ENCODE peak calls at places on chromosomes 13 and 19, in ten cellular contexts. V is iPS DF 6.9; B is colonic mucosa; H is cardiac muscle cell; Y is pancreas; L is H9; J is SJCRH30; G is heart right ventricle; A is stomach; F is naive thymus-derived CD4-positive, alpha-beta T cell. O is an unnamed sample. For H3K9me3, the result is how much of the 10 kb centered on the place peaks cover.

GRCh38 chr13:40352385-40352778 is 314.1 kb downstream of the FOXO1 start:
- DNase-seq in G (no peak), Y (peak), B (no peak), H (no peak), L (no peak), A (no peak), J (no peak), V (no peak), F (no peak), O (no peak)

GRCh38 chr13:30148171-30148754 is 159.1 kb downstream of the KATNAL1 start:
- DNase-seq in Y (no peak), L (no peak), V (no peak), H (no peak), B (no peak), G (no peak), F (peak), J (no peak), A (no peak), O (no peak)

GRCh38 chr19:33375760-33376159 is 2.3 kb downstream of the CEBPG start:
- DNase-seq in Y (no peak), A (no peak), F (no peak), B (no peak), H (no peak), J (no peak), L (no peak), V (no peak), G (no peak), O (no peak)

GRCh38 chr19:405138-405965 is 3.6 kb downstream of the C2CD4C start:
- DNase-seq in B (peak), F (no peak), G (no peak), J (no peak), Y (no peak), V (no peak), A (no peak), L (peak), H (no peak), O (no peak)

GRCh38 chr13:106533940-106534843 is 1.3 kb downstream of the EFNB2 start:
- DNase-seq in L (no peak), B (peak), J (peak), V (no peak), F (peak), G (peak), H (peak), A (peak), Y (peak), O (peak)

GRCh38 chr13:88456155-88456554 is 785.0 kb downstream of the SLITRK5 start:
- DNase-seq in B (no peak), G (no peak), H (no peak), V (no peak), A (no peak), Y (no peak), F (no peak), J (no peak), L (no peak), O (no peak)

GRCh38 chr19:1400281-1401137 is 833 bp downstream of the GAMT start:
- DNase-seq in V (no peak), B (no peak), F (no peak), L (no peak), A (peak), Y (peak), H (peak), G (peak), J (peak), O (no peak)

GRCh38 chr13:74290324-74290773 is 156.1 kb upstream of the KLF12 start:
- DNase-seq in H (peak), F (peak), G (peak), V (no peak), L (peak), B (no peak), A (no peak), Y (no peak), J (peak), O (no peak)

GRCh38 chr19:50759886-50760285 is 10.4 kb upstream of the GPR32 start:
- DNase-seq in G (no peak), J (peak), A (no peak), H (no peak), F (no peak), V (no peak), B (no peak), Y (no peak), L (no peak), O (no peak)

GRCh38 chr19:17246681-17247425 is 1.1 kb upstream of the NR2F6 start:
- DNase-seq in A (peak), B (peak), Y (peak), V (no peak), F (no peak), J (peak), H (no peak), L (no peak), G (peak), O (no peak)

GRCh38 chr19:11421607-11422098 is 2.5 kb upstream of the RGL3 start:
- DNase-seq in G (peak), V (no peak), J (no peak), F (no peak), A (peak), B (peak), H (peak), Y (peak), L (peak), O (no peak)

DNA sequence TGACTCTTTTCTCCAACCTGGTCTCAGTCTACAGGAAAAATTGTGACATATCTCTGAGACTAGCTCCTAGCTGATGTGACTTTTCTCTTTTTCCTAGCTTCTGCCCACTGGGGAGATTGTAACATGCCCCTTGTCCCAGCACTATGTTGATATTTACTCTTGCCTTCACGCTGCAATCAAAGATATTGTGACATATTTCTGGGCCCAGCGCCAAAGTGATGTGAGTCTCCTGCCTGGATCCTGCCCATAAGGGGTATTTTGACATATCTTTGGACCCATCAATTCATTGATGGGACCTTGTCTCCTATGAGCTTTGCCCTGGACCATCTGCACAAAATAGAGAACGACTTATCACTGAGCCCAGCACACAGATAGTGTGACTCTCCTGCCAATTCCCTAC is 41.1 kb downstream of the ZNF729 start:
- DNase-seq in L (no peak), A (no peak), Y (no peak), J (no peak), B (no peak), V (no peak), F (no peak), G (no peak), H (no peak), O (no peak)
- H3K9me3 ChIP-seq in L (half or more), A (under half), Y (under half), J (under half), B (under half), V (under half), F (under half), G (under half), H (under half), O (under half)

GRCh38 chr13:46595136-46595917 is 42.4 kb downstream of the LRCH1 start:
- DNase-seq in H (no peak), V (no peak), Y (no peak), G (no peak), B (no peak), J (no peak), F (no peak), L (no peak), A (no peak), O (no peak)
- H3K9me3 ChIP-seq in H (under half), V (under half), Y (under half), G (under half), B (under half), J (under half), F (under half), L (under half), A (under half), O (under half)

GRCh38 chr19:53212703-53213320 is 19.7 kb upstream of the ZNF665 start:
- DNase-seq in G (no peak), B (no peak), F (no peak), H (no peak), Y (no peak), A (no peak), J (no peak), V (no peak), L (no peak), O (no peak)
- H3K9me3 ChIP-seq in G (half or more), B (under half), F (half or more), H (under half), Y (under half), A (half or more), J (under half), V (under half), L (half or more), O (under half)

GRCh38 chr13:61600360-61601033 is 184.8 kb upstream of the PCDH20 start:
- DNase-seq in A (no peak), J (no peak), L (no peak), B (no peak), Y (no peak), F (no peak), G (no peak), V (no peak), H (no peak), O (no peak)
- H3K9me3 ChIP-seq in A (under half), J (under half), L (under half), B (under half), Y (under half), F (under half), G (under half), V (under half), H (under half), O (under half)

DNA sequence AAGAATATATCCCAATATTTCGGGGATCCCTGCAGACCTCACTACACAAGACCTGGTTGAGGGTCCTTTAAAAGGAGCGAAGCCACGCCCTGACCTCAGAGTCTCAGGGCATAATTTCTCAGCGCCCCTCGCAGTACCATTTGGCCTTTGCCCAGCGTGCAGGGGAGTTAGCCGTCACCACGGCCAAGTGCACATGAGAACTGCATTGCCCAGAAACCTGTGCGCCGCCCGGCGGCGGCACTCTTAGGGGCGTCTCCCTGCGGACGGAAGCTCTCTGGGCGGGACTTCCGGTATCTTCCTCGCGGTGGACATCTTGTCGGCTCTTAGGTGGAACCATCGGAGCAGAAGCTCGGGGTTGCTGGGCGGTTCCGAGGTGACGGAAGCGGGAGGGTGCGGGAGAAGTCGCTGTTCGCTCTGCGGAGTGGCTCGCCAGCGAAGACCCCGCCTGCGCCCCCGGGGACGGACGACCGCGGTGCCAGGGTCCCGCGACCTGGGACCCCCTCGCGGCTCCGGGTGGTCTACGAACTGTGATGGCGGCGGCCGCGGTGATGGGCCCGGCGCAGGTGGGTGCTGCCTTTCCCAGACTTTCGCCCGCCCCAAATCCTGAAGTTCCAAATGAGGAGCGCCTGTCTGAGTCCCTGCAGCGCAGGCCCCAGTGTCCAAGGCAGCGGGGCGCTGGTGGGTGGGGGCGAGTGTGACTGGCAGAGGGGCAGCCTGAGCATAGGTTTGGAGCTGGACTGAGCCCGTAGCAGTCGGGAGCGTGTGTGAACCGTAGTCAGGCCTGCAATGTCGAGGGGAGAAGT is at the start of gene ZNF134:
- DNase-seq in F (peak), G (peak), Y (peak), V (peak), B (peak), L (peak), J (peak), A (peak), H (peak), O (peak)
- H3K9me3 ChIP-seq in F (under half), G (half or more), Y (under half), V (under half), B (under half), L (under half), J (under half), A (half or more), H (under half), O (under half)

GRCh38 chr19:30693179-30693578 is 321.0 kb downstream of the ZNF536 start:
- DNase-seq in F (no peak), H (no peak), Y (no peak), A (no peak), L (no peak), J (peak), B (no peak), V (no peak), G (no peak), O (no peak)
- H3K9me3 ChIP-seq in F (under half), H (under half), Y (under half), A (under half), L (under half), J (under half), B (under half), V (under half), G (under half), O (under half)

GRCh38 chr19:34960940-34961679 is 2.9 kb downstream of the ZNF792 start:
- DNase-seq in B (no peak), L (no peak), H (no peak), V (no peak), A (no peak), Y (no peak), F (no peak), G (no peak), J (no peak), O (no peak)

GRCh38 chr19:34961775-34962174 is 2.3 kb downstream of the ZNF792 start:
- DNase-seq in A (no peak), J (no peak), V (no peak), F (no peak), H (no peak), G (no peak), Y (peak), L (no peak), B (no peak), O (no peak)

GRCh38 chr19:34959021-34959420 is 5.0 kb downstream of the ZNF792 start:
- DNase-seq in L (no peak), F (no peak), G (no peak), H (no peak), J (no peak), Y (no peak), A (no peak), V (no peak), B (no peak), O (no peak)

GRCh38 chr19:34960103-34960805 is 3.8 kb downstream of the ZNF792 start:
- DNase-seq in B (no peak), J (peak), G (no peak), Y (no peak), A (no peak), L (no peak), F (no peak), H (no peak), V (no peak), O (no peak)

DNA sequence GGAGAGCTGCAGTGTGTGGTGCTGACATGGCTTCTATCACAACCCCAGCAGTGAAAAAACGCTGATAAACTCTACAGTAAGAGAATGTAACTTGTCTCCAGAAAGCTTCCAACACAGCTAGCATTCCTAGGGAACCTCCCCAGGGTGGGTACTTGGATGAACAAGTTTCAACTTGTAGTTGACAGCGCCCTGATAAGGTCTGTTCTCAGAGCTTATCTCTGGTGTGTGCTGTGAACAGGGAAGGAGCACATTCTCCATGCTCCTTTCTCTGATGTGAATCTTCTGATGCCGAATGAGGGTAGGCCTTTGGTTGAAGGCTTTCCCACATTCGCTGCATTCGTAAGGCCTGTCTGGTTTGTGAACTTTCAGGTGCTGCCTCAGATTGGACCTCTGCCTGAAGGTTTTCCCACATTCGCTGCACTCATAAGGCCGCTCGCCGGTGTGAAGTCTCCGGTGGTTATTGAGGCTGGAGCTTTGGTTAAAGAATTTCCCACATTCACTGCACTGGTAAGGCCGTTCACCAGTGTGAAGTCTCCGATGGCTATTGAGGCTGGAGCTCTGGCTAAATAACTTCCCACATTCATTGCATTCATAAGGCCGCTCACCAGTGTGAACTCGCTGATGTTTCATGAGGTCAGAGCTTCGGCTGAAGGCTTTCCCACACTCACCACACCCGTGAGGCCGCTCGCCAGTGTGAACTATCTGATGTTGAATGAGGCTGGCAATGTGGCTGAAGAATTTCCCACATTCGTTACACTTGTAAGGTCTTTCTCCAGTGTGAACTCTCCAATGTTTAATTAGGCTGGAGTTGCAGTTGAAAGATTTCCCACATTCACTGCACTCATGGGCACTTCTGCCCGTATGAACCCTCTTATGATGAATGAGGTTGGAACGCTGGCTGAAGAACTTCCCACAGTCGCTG is 5.9 kb downstream of the ZNF792 start:
- DNase-seq in J (no peak), V (no peak), F (no peak), Y (no peak), H (no peak), G (no peak), A (no peak), B (no peak), L (no peak), O (no peak)
- H3K9me3 ChIP-seq in J (under half), V (under half), F (half or more), Y (under half), H (under half), G (half or more), A (half or more), B (under half), L (under half), O (half or more)